ENCODE peak calls at places on chromosome 4, in eight cellular contexts. One of them, this sample, is unnamed.

GRCh38 chr4:144304025-144304424 is 163.5 kb upstream of the GYPA start:
- DNase-seq in BE2C: no peak
- DNase-seq in PC-3: no peak
- DNase-seq in foreskin fibroblast: no peak
- DNase-seq in AG10803: no peak
- DNase-seq in epithelial cell of esophagus: no peak
- DNase-seq in psoas muscle: no peak
- DNase-seq in tibial artery: no peak
- DNase-seq in this sample: peak; percentile 94

GRCh38 chr4:146520894-146521542 is 722 bp downstream of the SLC10A7 start:
- DNase-seq in BE2C: peak; percentile 25
- DNase-seq in PC-3: peak; percentile 60
- DNase-seq in foreskin fibroblast: peak; percentile 28
- DNase-seq in AG10803: peak; percentile 62
- DNase-seq in epithelial cell of esophagus: peak; percentile 77
- DNase-seq in psoas muscle: no peak
- DNase-seq in tibial artery: no peak
- DNase-seq in this sample: peak; percentile 59

GRCh38 chr4:109012286-109012880 is 249.5 kb upstream of the ETNPPL start:
- DNase-seq in BE2C: no peak
- DNase-seq in PC-3: no peak
- DNase-seq in foreskin fibroblast: no peak
- DNase-seq in AG10803: no peak
- DNase-seq in epithelial cell of esophagus: no peak
- DNase-seq in psoas muscle: no peak
- DNase-seq in tibial artery: no peak
- DNase-seq in this sample: no peak

GRCh38 chr4:10078481-10079233 is 37.9 kb downstream of the WDR1 start:
- DNase-seq in BE2C: no peak
- DNase-seq in PC-3: no peak
- DNase-seq in foreskin fibroblast: no peak
- DNase-seq in AG10803: no peak
- DNase-seq in epithelial cell of esophagus: no peak
- DNase-seq in psoas muscle: no peak
- DNase-seq in tibial artery: peak; percentile 18
- DNase-seq in this sample: no peak

GRCh38 chr4:184104419-184105101 is 113.1 kb downstream of the ENPP6 start:
- DNase-seq in BE2C: no peak
- DNase-seq in PC-3: no peak
- DNase-seq in foreskin fibroblast: no peak
- DNase-seq in AG10803: peak; percentile 22
- DNase-seq in epithelial cell of esophagus: no peak
- DNase-seq in psoas muscle: no peak
- DNase-seq in tibial artery: no peak
- DNase-seq in this sample: no peak

GRCh38 chr4:3655485-3656429 is 110.4 kb upstream of the ADRA2C start:
- DNase-seq in BE2C: no peak
- DNase-seq in PC-3: no peak
- DNase-seq in foreskin fibroblast: no peak
- DNase-seq in AG10803: no peak
- DNase-seq in epithelial cell of esophagus: no peak
- DNase-seq in psoas muscle: no peak
- DNase-seq in tibial artery: no peak
- DNase-seq in this sample: no peak

GRCh38 chr4:168309781-168310180 is 8.8 kb downstream of the DDX60 start:
- DNase-seq in BE2C: no peak
- DNase-seq in PC-3: no peak
- DNase-seq in foreskin fibroblast: peak; percentile 1
- DNase-seq in AG10803: no peak
- DNase-seq in epithelial cell of esophagus: no peak
- DNase-seq in psoas muscle: no peak
- DNase-seq in tibial artery: no peak
- DNase-seq in this sample: peak; percentile 37

GRCh38 chr4:126386512-126386911 is 1071.8 kb downstream of the FAT4 start:
- DNase-seq in BE2C: no peak
- DNase-seq in PC-3: peak; percentile 27
- DNase-seq in foreskin fibroblast: no peak
- DNase-seq in AG10803: no peak
- DNase-seq in epithelial cell of esophagus: peak; percentile 19
- DNase-seq in psoas muscle: no peak
- DNase-seq in tibial artery: no peak
- DNase-seq in this sample: peak; percentile 49

GRCh38 chr4:108466936-108467902 is 153.2 kb upstream of the RPL34 start:
- DNase-seq in BE2C: no peak
- DNase-seq in PC-3: peak; percentile 46
- DNase-seq in foreskin fibroblast: peak; percentile 78
- DNase-seq in AG10803: peak; percentile 73
- DNase-seq in epithelial cell of esophagus: peak; percentile 70
- DNase-seq in psoas muscle: no peak
- DNase-seq in tibial artery: no peak
- DNase-seq in this sample: peak; percentile 88

GRCh38 chr4:138910914-138911336 is 104.7 kb upstream of the NOCT start:
- DNase-seq in BE2C: peak; percentile 86
- DNase-seq in PC-3: peak; percentile 83
- DNase-seq in foreskin fibroblast: peak; percentile 13
- DNase-seq in AG10803: peak; percentile 76
- DNase-seq in epithelial cell of esophagus: peak; percentile 94
- DNase-seq in psoas muscle: peak; percentile 56
- DNase-seq in tibial artery: peak; percentile 76
- DNase-seq in this sample: peak; percentile 45

GRCh38 chr4:141669501-141669900 is 33.1 kb downstream of the IL15 start:
- DNase-seq in BE2C: no peak
- DNase-seq in PC-3: no peak
- DNase-seq in foreskin fibroblast: no peak
- DNase-seq in AG10803: peak; percentile 57
- DNase-seq in epithelial cell of esophagus: no peak
- DNase-seq in psoas muscle: no peak
- DNase-seq in tibial artery: no peak
- DNase-seq in this sample: no peak

GRCh38 chr4:139227729-139228404 is 50.8 kb upstream of the ELF2 start:
- DNase-seq in BE2C: no peak
- DNase-seq in PC-3: peak; percentile 27
- DNase-seq in foreskin fibroblast: no peak
- DNase-seq in AG10803: no peak
- DNase-seq in epithelial cell of esophagus: peak; percentile 28
- DNase-seq in psoas muscle: no peak
- DNase-seq in tibial artery: no peak
- DNase-seq in this sample: peak; percentile 20

DNA sequence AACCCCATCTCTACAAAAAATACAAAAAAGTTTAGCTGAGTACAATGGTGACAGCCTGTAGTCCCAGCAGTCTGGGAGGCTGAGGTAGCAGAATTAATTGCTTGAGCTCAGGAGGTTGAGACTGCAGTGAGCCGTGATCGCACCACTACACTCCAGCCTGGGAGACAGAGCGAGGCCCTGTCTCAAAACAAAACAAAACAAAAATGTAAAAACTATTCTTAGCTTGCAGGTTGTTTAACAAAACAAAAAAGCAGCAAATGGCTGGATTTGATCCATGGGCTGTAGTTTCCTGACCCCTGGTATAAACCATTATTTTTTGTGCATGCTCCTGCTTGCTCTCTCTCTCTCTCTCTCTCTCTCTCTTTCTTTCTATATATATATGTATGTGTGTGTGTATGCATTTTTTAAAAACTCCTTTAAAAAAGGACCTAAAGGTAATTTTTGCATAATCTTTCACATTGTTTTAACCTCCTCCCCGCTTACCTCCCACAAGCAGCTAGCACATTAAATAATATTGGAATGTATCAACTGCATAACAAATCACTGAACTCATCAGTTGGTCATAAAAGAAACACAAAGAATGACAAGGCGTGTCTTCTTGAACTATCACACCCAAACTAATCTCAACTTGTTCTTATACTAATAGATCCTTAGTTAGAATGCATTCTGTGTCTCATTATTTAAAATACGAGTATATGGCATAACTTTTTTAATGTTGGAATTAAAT is 4.8 kb downstream of the AREG start:
- DNase-seq in BE2C: no peak
- DNase-seq in PC-3: peak; percentile 64
- DNase-seq in foreskin fibroblast: no peak
- DNase-seq in AG10803: no peak
- DNase-seq in epithelial cell of esophagus: peak; percentile 74
- DNase-seq in psoas muscle: no peak
- DNase-seq in tibial artery: no peak
- DNase-seq in this sample: no peak
- H3K4me3 ChIP-seq in BE2C: no peak overlapping the region
- H3K4me3 ChIP-seq in PC-3: peak overlapping the region; percentile 76
- H3K4me3 ChIP-seq in foreskin fibroblast: no peak overlapping the region
- H3K4me3 ChIP-seq in AG10803: no peak overlapping the region
- H3K4me3 ChIP-seq in epithelial cell of esophagus: peak overlapping the region; percentile 18
- H3K4me3 ChIP-seq in psoas muscle: no peak overlapping the region
- H3K4me3 ChIP-seq in tibial artery: no peak overlapping the region
- H3K4me3 ChIP-seq in this sample: no peak overlapping the region

DNA sequence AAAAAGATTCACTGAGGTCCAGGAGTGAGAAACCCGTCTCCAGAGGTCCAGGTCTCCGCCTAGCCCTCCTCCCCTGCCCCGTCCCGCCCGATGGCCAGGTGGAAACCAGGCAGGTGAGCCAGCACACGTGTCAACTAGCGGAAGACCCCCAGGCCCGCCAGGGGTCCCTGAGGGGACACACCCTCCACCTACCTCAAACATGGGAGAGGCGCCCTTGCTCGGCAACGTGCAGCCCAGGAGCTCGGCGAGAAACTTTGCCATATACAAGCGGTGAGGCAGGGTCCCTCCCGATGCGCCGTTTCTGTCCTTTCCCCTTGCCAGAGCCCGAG is 330.0 kb downstream of the HNRNPD start:
- DNase-seq in BE2C: no peak
- DNase-seq in PC-3: no peak
- DNase-seq in foreskin fibroblast: no peak
- DNase-seq in AG10803: no peak
- DNase-seq in epithelial cell of esophagus: peak; percentile 8
- DNase-seq in psoas muscle: no peak
- DNase-seq in tibial artery: no peak
- DNase-seq in this sample: no peak
- H3K4me3 ChIP-seq in BE2C: no peak overlapping the region
- H3K4me3 ChIP-seq in PC-3: no peak overlapping the region
- H3K4me3 ChIP-seq in foreskin fibroblast: no peak overlapping the region
- H3K4me3 ChIP-seq in AG10803: no peak overlapping the region
- H3K4me3 ChIP-seq in epithelial cell of esophagus: peak overlapping the region; percentile 35
- H3K4me3 ChIP-seq in psoas muscle: peak overlapping the region; percentile 68
- H3K4me3 ChIP-seq in tibial artery: peak overlapping the region; percentile 49
- H3K4me3 ChIP-seq in this sample: no peak overlapping the region

DNA sequence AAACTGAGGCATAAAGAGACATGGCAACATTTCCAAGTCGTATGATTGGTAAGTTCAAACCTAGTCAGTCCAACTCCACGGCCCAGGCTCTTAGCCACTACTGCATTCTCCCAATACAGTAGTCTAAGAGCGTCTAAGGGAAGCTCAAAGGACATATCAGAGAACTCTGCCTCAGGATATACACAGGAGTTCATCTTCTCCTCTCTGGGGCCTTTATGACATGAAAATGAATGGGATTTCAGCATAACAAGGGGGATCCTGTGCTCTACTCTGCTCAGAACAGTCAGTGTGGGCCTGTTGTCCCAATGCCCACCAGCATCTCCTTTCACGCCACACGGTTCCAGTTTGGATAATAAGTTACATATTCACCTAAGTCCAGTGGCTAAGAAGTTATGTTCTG is 4.2 kb downstream of the GASK1B start:
- DNase-seq in BE2C: no peak
- DNase-seq in PC-3: no peak
- DNase-seq in foreskin fibroblast: no peak
- DNase-seq in AG10803: no peak
- DNase-seq in epithelial cell of esophagus: no peak
- DNase-seq in psoas muscle: no peak
- DNase-seq in tibial artery: no peak
- DNase-seq in this sample: no peak
- H3K4me3 ChIP-seq in BE2C: no peak overlapping the region
- H3K4me3 ChIP-seq in PC-3: no peak overlapping the region
- H3K4me3 ChIP-seq in foreskin fibroblast: peak overlapping the region; percentile 26
- H3K4me3 ChIP-seq in AG10803: peak overlapping the region; percentile 57
- H3K4me3 ChIP-seq in epithelial cell of esophagus: no peak overlapping the region
- H3K4me3 ChIP-seq in psoas muscle: peak overlapping the region; percentile 65
- H3K4me3 ChIP-seq in tibial artery: peak overlapping the region; percentile 54
- H3K4me3 ChIP-seq in this sample: no peak overlapping the region

DNA sequence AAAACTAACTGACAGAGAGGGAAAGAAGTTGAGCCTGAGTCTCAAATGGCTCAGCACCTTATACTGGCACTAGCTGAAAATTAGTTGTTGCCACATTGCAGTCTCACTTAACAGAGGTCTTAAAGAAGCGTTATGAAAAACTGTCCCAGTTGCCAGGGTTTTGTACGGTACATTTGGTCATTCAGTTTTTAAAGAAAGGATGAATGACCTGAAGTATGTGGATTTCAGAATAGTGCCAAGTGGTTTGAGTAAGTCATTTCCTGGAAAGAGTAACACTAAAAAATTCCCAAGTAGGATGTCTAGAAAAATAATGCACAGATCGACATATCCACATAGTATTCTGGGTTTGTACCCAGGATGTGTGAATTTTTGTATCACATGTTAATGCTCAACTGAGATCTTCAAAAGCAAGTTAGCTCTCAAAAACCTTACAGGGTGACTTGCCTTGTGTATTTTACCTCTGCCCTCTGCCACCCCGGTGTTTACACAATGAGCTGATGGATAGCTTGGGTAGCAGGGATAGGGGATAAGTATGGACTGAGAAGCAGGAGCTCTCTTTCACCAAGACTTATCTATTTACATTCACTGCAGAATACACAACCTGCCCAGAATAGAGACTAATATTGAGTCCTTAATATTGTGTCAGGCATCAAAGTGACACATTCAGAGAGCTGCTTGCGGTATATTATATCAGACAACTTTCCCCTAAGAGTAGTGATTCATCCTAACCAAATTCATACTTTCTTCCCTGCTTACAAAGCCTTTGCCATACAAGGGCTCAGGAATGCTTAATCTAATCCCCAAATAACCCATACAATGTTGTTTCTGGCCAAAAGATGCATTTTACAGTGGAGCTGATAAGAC is 1075.8 kb upstream of the PABPC4L start:
- DNase-seq in BE2C: no peak
- DNase-seq in PC-3: peak; percentile 21
- DNase-seq in foreskin fibroblast: no peak
- DNase-seq in AG10803: no peak
- DNase-seq in epithelial cell of esophagus: peak; percentile 22
- DNase-seq in psoas muscle: no peak
- DNase-seq in tibial artery: no peak
- DNase-seq in this sample: no peak
- H3K4me3 ChIP-seq in BE2C: no peak overlapping the region
- H3K4me3 ChIP-seq in PC-3: no peak overlapping the region
- H3K4me3 ChIP-seq in foreskin fibroblast: no peak overlapping the region
- H3K4me3 ChIP-seq in AG10803: no peak overlapping the region
- H3K4me3 ChIP-seq in epithelial cell of esophagus: no peak overlapping the region
- H3K4me3 ChIP-seq in psoas muscle: no peak overlapping the region
- H3K4me3 ChIP-seq in tibial artery: no peak overlapping the region
- H3K4me3 ChIP-seq in this sample: no peak overlapping the region

DNA sequence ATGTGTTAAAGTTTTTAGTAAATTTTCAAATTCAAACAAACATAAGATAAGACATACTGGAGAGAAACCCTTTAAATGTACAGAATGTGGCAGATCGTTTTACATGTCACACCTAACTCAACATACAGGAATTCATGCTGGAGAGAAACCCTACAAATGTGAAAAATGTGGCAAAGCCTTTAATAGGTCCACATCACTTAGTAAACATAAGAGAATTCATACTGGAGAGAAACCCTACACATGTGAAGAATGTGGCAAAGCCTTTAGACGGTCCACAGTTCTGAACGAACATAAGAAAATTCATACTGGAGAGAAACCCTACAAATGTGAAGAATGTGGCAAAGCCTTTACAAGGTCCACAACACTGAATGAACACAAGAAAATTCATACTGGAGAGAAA is 32.8 kb downstream of the ZNF595 start:
- DNase-seq in BE2C: no peak
- DNase-seq in PC-3: no peak
- DNase-seq in foreskin fibroblast: no peak
- DNase-seq in AG10803: no peak
- DNase-seq in epithelial cell of esophagus: no peak
- DNase-seq in psoas muscle: no peak
- DNase-seq in tibial artery: no peak
- DNase-seq in this sample: peak; percentile 4
- H3K4me3 ChIP-seq in BE2C: no peak overlapping the region
- H3K4me3 ChIP-seq in PC-3: no peak overlapping the region
- H3K4me3 ChIP-seq in foreskin fibroblast: no peak overlapping the region
- H3K4me3 ChIP-seq in AG10803: no peak overlapping the region
- H3K4me3 ChIP-seq in epithelial cell of esophagus: no peak overlapping the region
- H3K4me3 ChIP-seq in psoas muscle: no peak overlapping the region
- H3K4me3 ChIP-seq in tibial artery: no peak overlapping the region
- H3K4me3 ChIP-seq in this sample: no peak overlapping the region

This sample was measured in SJCRH30.